ENCODE peak calls at places on chromosomes 2 and 18, in four cellular contexts. W, L, G and B are unnamed samples.

GRCh38 chr18:59516356-59517155 is 157.5 kb upstream of the LMAN1 start:
- DNase-seq in G (peak), L (no peak), W (peak), B (peak)

GRCh38 chr2:25954199-25954752 is 28.0 kb downstream of the KIF3C start:
- DNase-seq in G (no peak), L (peak), W (no peak), B (no peak)

GRCh38 chr18:3704556-3705162 is 254.7 kb downstream of the TGIF1 start:
- DNase-seq in G (no peak), W (no peak), L (no peak), B (peak)

GRCh38 chr2:136131961-136132839 is 14.3 kb upstream of the CXCR4 start:
- DNase-seq in L (peak), W (no peak), G (no peak), B (no peak)

GRCh38 chr2:121202541-121203310 is 82.3 kb downstream of the TFCP2L1 start:
- DNase-seq in L (peak), G (no peak), W (no peak), B (no peak)

GRCh38 chr18:22171839-22172582 is 2.6 kb downstream of the GATA6 start:
- DNase-seq in L (no peak), G (no peak), W (no peak), B (no peak)

GRCh38 chr2:45595724-45596435 is 15.2 kb downstream of the SRBD1 start:
- DNase-seq in L (no peak), G (no peak), W (peak), B (peak)

GRCh38 chr2:270861-271260 is 6.1 kb downstream of the ACP1 start:
- DNase-seq in L (no peak), W (no peak), G (no peak), B (no peak)

GRCh38 chr2:191312662-191313061 is 67.5 kb downstream of the MYO1B start:
- DNase-seq in G (no peak), L (no peak), W (no peak), B (no peak)

GRCh38 chr18:906416-907170 is 1.9 kb downstream of the ADCYAP1 start:
- DNase-seq in W (no peak), L (no peak), G (peak), B (no peak)

GRCh38 chr18:9989481-9989880 is 75.7 kb downstream of the VAPA start:
- DNase-seq in W (no peak), L (no peak), G (no peak), B (no peak)

GRCh38 chr18:26307161-26307773 is 81.0 kb downstream of the TAF4B start:
- DNase-seq in L (no peak), W (peak), G (peak), B (peak)

GRCh38 chr2:96927420-96928171 is 57.7 kb upstream of the SEMA4C start:
- DNase-seq in W (no peak), L (no peak), G (no peak), B (no peak)